ENCODE peak calls at places on chromosomes 12 and 14, in four cellular contexts. H, Z, D and E are unnamed samples.

GRCh38 chr12:24554612-24555300 is 394.1 kb downstream of the BCAT1 start:
- DNase-seq in Z (no peak), D (no peak), H (no peak), E (no peak)

GRCh38 chr14:24241829-24242443 is 487 bp downstream of the TINF2 start:
- DNase-seq in D (peak; percentile 90), Z (peak; percentile 91), H (peak; percentile 82), E (peak; percentile 97)

GRCh38 chr12:121579190-121579791 is 1.5 kb downstream of the KDM2B start:
- DNase-seq in D (no peak), H (no peak), Z (peak; percentile 29), E (peak; percentile 55)

GRCh38 chr14:86790408-86791364 is 1202.3 kb downstream of the GALC start:
- DNase-seq in D (no peak), H (peak; percentile 7), Z (no peak), E (no peak)

GRCh38 chr14:54922598-54922997 is 20.0 kb upstream of the GCH1 start:
- DNase-seq in H (no peak), D (no peak), Z (no peak), E (no peak)

GRCh38 chr14:84465890-84466289 is 1064.1 kb upstream of the FLRT2 start:
- DNase-seq in Z (no peak), D (no peak), H (peak; percentile 56), E (no peak)

GRCh38 chr14:70094106-70094505 is 94.6 kb downstream of the SLC8A3 start:
- DNase-seq in Z (no peak), D (no peak), H (no peak), E (no peak)

GRCh38 chr14:60616326-60617044 is 32.8 kb downstream of the SIX1 start:
- DNase-seq in H (peak; percentile 22), Z (no peak), D (no peak), E (no peak)

GRCh38 chr12:124213606-124214347 is 81.1 kb upstream of the RFLNA start:
- DNase-seq in H (no peak), D (no peak), Z (no peak), E (no peak)

GRCh38 chr12:15899282-15899870 is 11.8 kb upstream of the DERA start:
- DNase-seq in Z (no peak), H (peak; percentile 37), D (no peak), E (no peak)

GRCh38 chr12:107503851-107504502 is 181.6 kb upstream of the PWP1 start:
- DNase-seq in D (no peak), H (no peak), Z (no peak), E (no peak)

GRCh38 chr14:56808314-56809201 is 1.7 kb downstream of the OTX2 start:
- DNase-seq in D (no peak), Z (no peak), H (no peak), E (no peak)

GRCh38 chr14:101876539-101876938 is 87.8 kb upstream of the DYNC1H1 start:
- DNase-seq in H (no peak), D (peak; percentile 79), Z (peak; percentile 79), E (peak; percentile 79)

GRCh38 chr12:117889098-117889497 is 79.7 kb downstream of the KSR2 start:
- DNase-seq in D (no peak), H (no peak), Z (no peak), E (peak; percentile 34)

GRCh38 chr12:117885211-117885610 is 83.6 kb downstream of the KSR2 start:
- DNase-seq in Z (no peak), H (no peak), D (no peak), E (no peak)

GRCh38 chr12:117890644-117891043 is 78.1 kb downstream of the KSR2 start:
- DNase-seq in H (no peak), D (no peak), Z (no peak), E (no peak)

GRCh38 chr12:117892441-117892840 is 76.3 kb downstream of the KSR2 start:
- DNase-seq in Z (no peak), H (no peak), D (no peak), E (no peak)

DNA sequence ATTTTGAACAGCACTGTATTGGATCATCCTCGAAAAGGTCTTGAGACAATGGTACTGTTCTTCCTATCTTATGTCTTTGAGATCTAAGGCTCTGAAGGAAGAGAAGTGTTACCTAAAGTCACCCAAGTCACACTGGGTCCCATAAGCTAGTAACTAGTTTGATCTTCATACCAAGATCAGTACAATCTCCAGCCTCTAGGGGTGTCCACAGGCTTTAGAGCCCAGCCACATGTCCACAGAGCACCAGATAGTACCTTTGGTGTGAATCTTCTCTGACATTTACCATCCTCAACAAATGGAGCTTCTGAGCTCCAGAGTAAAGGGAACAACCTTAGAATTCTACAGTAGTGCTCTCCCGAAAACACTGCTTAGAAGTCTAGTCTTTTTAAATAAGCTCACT is 78.7 kb downstream of the KSR2 start:
- DNase-seq in H (no peak), Z (no peak), D (no peak), E (no peak)
- TF ChIP-seq CTCF in H (no peak), Z (no peak), D (no peak), E (peak; percentile 5)

GRCh38 chr12:4908694-4909396 is 860 bp upstream of the KCNA1 start:
- DNase-seq in D (no peak), Z (no peak), H (no peak), E (peak; percentile 58)
- TF ChIP-seq CTCF in D (no peak), Z (peak; percentile 19), H (no peak), E (peak; percentile 47)

GRCh38 chr14:28681681-28682080 is 84.9 kb upstream of the FOXG1 start:
- DNase-seq in Z (no peak), H (no peak), D (no peak), E (no peak)
- TF ChIP-seq CTCF in Z (no peak), H (peak; percentile 23), D (no peak), E (no peak)

GRCh38 chr12:126663304-126664094 is 1598.3 kb downstream of the AACS start:
- DNase-seq in D (no peak), H (peak; percentile 12), Z (no peak), E (no peak)
- TF ChIP-seq CTCF in D (no peak), H (peak; percentile 13), Z (peak; percentile 7), E (no peak)

GRCh38 chr14:58884442-58884841 is 246.7 kb downstream of the DACT1 start:
- DNase-seq in Z (no peak), H (no peak), D (no peak), E (no peak)
- TF ChIP-seq CTCF in Z (peak; percentile 25), H (no peak), D (peak; percentile 18), E (peak; percentile 7)

GRCh38 chr12:104167519-104168458 is 29.8 kb upstream of the NFYB start:
- DNase-seq in D (no peak), Z (no peak), H (no peak), E (no peak)
- TF ChIP-seq CTCF in D (no peak), Z (no peak), H (no peak), E (no peak)

GRCh38 chr12:6167327-6168280 is 32.6 kb upstream of the CD9 start:
- DNase-seq in Z (no peak), H (peak; percentile 96), D (peak; percentile 84), E (peak; percentile 82)

GRCh38 chr12:6169107-6169440 is 31.1 kb upstream of the CD9 start:
- DNase-seq in D (no peak), H (no peak), Z (no peak), E (no peak)

GRCh38 chr12:6166808-6167207 is 33.4 kb upstream of the CD9 start:
- DNase-seq in D (no peak), Z (no peak), H (no peak), E (no peak)

GRCh38 chr12:6172086-6172485 is 28.1 kb upstream of the CD9 start:
- DNase-seq in Z (no peak), D (no peak), H (no peak), E (no peak)

DNA sequence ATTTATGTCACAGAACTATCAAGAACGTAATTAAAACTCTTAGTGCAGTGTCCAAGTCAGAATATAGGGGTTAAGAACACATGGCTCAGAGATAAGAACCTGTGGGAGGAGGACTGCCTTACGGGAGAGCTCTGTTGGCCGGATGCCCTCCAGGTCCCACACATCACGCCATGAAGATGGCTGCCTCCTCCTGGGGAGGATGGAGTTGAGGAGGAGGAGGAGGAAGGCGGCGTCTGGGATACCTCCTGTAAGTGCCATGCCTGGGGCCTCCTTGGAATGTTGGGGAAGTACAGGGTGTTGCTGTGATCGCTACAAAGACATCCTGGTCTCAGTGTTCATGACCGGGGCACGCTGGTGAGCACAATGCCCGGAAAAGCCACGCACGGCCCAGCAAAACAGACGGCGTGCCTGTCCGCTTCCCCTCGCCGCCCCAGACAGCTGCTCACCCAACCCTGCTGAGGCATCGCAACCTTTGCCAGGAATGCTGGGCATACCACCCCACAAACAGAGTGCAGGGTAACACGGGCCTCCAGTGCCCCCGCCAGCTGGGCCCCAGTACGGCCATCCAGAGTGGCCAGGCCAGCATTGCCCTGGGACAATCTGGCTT is 28.7 kb upstream of the CD9 start:
- DNase-seq in Z (peak; percentile 67), D (peak; percentile 56), H (no peak), E (no peak)
- TF ChIP-seq CTCF in Z (no peak), D (no peak), H (no peak), E (no peak)

DNA sequence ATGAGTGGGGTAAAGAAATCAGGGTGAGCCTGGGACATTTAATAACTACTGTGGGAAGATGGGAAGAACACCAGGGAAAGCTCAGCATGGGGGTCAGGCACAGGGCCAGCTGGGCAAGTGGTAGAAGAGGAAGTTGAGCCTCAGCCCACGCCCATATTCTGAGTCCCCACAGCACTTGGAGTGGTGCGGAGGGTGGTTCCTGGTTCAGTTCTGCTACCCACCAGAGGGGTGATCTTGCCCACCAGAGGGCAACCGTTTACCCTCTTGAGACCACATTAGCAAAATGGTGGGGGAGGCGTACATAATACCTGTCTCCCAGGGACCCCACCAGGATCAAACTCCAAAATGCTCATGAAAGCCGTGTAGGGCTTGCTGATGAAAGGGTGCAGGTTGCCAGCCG is 16.8 kb upstream of the ANKRD33 start:
- DNase-seq in Z (peak; percentile 48), D (peak; percentile 66), H (no peak), E (no peak)
- TF ChIP-seq CTCF in Z (no peak), D (no peak), H (no peak), E (no peak)

GRCh38 chr12:89363084-89363483 is 10.8 kb upstream of the DUSP6 start:
- DNase-seq in Z (no peak), D (no peak), H (peak; percentile 65), E (no peak)
- TF ChIP-seq CTCF in Z (no peak), D (no peak), H (no peak), E (no peak)